ENCODE peak calls at places on chromosomes 11 and 22, in five cellular contexts. One of them, this sample, is unnamed.

GRCh38 chr11:118885831-118886571 is 2.3 kb downstream of the CXCR5 start:
- DNase-seq in choroid plexus epithelial cell: no peak
- DNase-seq in T-helper 1 cell: no peak
- DNase-seq in neural crest cell: no peak
- DNase-seq in dermis blood vessel endothelial cell: no peak
- DNase-seq in this sample: no peak

GRCh38 chr22:31313366-31314147 is 21.3 kb upstream of the PIK3IP1 start:
- DNase-seq in T-helper 1 cell: no peak
- DNase-seq in dermis blood vessel endothelial cell: peak
- DNase-seq in neural crest cell: peak
- DNase-seq in choroid plexus epithelial cell: peak
- DNase-seq in this sample: peak

GRCh38 chr22:46542011-46542985 is 4.9 kb upstream of the CELSR1 start:
- DNase-seq in T-helper 1 cell: peak
- DNase-seq in dermis blood vessel endothelial cell: peak
- DNase-seq in neural crest cell: peak
- DNase-seq in choroid plexus epithelial cell: peak
- DNase-seq in this sample: no peak

GRCh38 chr11:96215094-96215782 is 127.8 kb downstream of the MAML2 start:
- DNase-seq in choroid plexus epithelial cell: peak
- DNase-seq in dermis blood vessel endothelial cell: peak
- DNase-seq in T-helper 1 cell: no peak
- DNase-seq in neural crest cell: no peak
- DNase-seq in this sample: no peak

GRCh38 chr22:38953577-38954413 is 3.6 kb upstream of the APOBEC3A start:
- DNase-seq in T-helper 1 cell: no peak
- DNase-seq in neural crest cell: no peak
- DNase-seq in dermis blood vessel endothelial cell: no peak
- DNase-seq in choroid plexus epithelial cell: no peak
- DNase-seq in this sample: no peak

GRCh38 chr11:66011239-66011784 is 496 bp upstream of the CST6 start:
- DNase-seq in T-helper 1 cell: no peak
- DNase-seq in dermis blood vessel endothelial cell: no peak
- DNase-seq in neural crest cell: no peak
- DNase-seq in choroid plexus epithelial cell: peak
- DNase-seq in this sample: no peak

GRCh38 chr22:23181763-23182288 is 1.5 kb downstream of the BCR start:
- DNase-seq in T-helper 1 cell: no peak
- DNase-seq in neural crest cell: no peak
- DNase-seq in choroid plexus epithelial cell: no peak
- DNase-seq in dermis blood vessel endothelial cell: peak
- DNase-seq in this sample: no peak

GRCh38 chr11:94028436-94028835 is 7.3 kb downstream of the HEPHL1 start:
- DNase-seq in neural crest cell: no peak
- DNase-seq in T-helper 1 cell: no peak
- DNase-seq in choroid plexus epithelial cell: peak
- DNase-seq in dermis blood vessel endothelial cell: no peak
- DNase-seq in this sample: peak

GRCh38 chr11:44726278-44727113 is at the start of gene TSPAN18:
- DNase-seq in T-helper 1 cell: peak
- DNase-seq in choroid plexus epithelial cell: no peak
- DNase-seq in dermis blood vessel endothelial cell: no peak
- DNase-seq in neural crest cell: peak
- DNase-seq in this sample: no peak

This sample was measured in esophagus muscularis mucosa.